ENCODE peak calls at places on chromosomes 4 and X, in six cellular contexts. One of them, this sample, is unnamed.

GRCh38 chrX:109732319-109732779 is 708 bp downstream of the ACSL4 start:
- DNase-seq in RWPE2: no peak
- DNase-seq in A549: peak; percentile 9
- DNase-seq in lower leg skin: no peak
- DNase-seq in left lung: no peak
- DNase-seq in AG09309: no peak
- DNase-seq in this sample: no peak

GRCh38 chr4:75995727-75996126 is 5.0 kb upstream of the SDAD1 start:
- DNase-seq in RWPE2: no peak
- DNase-seq in AG09309: peak; percentile 16
- DNase-seq in left lung: no peak
- DNase-seq in A549: no peak
- DNase-seq in lower leg skin: no peak
- DNase-seq in this sample: no peak

GRCh38 chr4:38160487-38161207 is 200.4 kb downstream of the PTTG2 start:
- DNase-seq in RWPE2: peak; percentile 71
- DNase-seq in left lung: no peak
- DNase-seq in A549: peak; percentile 60
- DNase-seq in lower leg skin: no peak
- DNase-seq in AG09309: peak; percentile 96
- DNase-seq in this sample: peak; percentile 83

GRCh38 chr4:22356996-22357596 is 158.8 kb downstream of the ADGRA3 start:
- DNase-seq in lower leg skin: no peak
- DNase-seq in A549: no peak
- DNase-seq in RWPE2: no peak
- DNase-seq in left lung: no peak
- DNase-seq in AG09309: peak; percentile 29
- DNase-seq in this sample: no peak

GRCh38 chrX:117645639-117646038 is 471.0 kb downstream of the KLHL13 start:
- DNase-seq in A549: no peak
- DNase-seq in AG09309: no peak
- DNase-seq in left lung: no peak
- DNase-seq in lower leg skin: no peak
- DNase-seq in RWPE2: no peak
- DNase-seq in this sample: no peak

GRCh38 chr4:94635172-94635571 is 122.6 kb upstream of the BMPR1B start:
- DNase-seq in left lung: no peak
- DNase-seq in lower leg skin: no peak
- DNase-seq in RWPE2: no peak
- DNase-seq in AG09309: no peak
- DNase-seq in A549: no peak
- DNase-seq in this sample: no peak

GRCh38 chrX:37961118-37961517 is 45.2 kb upstream of the SYTL5 start:
- DNase-seq in AG09309: no peak
- DNase-seq in lower leg skin: no peak
- DNase-seq in A549: no peak
- DNase-seq in RWPE2: no peak
- DNase-seq in left lung: no peak
- DNase-seq in this sample: no peak

GRCh38 chrX:130053236-130053635 is 57.1 kb downstream of the ELF4 start:
- DNase-seq in AG09309: no peak
- DNase-seq in A549: no peak
- DNase-seq in RWPE2: no peak
- DNase-seq in lower leg skin: no peak
- DNase-seq in left lung: no peak
- DNase-seq in this sample: no peak

GRCh38 chr4:174794706-174795105 is 34.3 kb downstream of the GLRA3 start:
- DNase-seq in AG09309: no peak
- DNase-seq in A549: no peak
- DNase-seq in lower leg skin: no peak
- DNase-seq in RWPE2: no peak
- DNase-seq in left lung: no peak
- DNase-seq in this sample: no peak

GRCh38 chrX:10447577-10448214 is 172.7 kb downstream of the MID1 start:
- DNase-seq in A549: no peak
- DNase-seq in AG09309: peak; percentile 17
- DNase-seq in left lung: no peak
- DNase-seq in lower leg skin: no peak
- DNase-seq in RWPE2: no peak
- DNase-seq in this sample: peak; percentile 52

GRCh38 chr4:184355111-184355604 is 119.2 kb downstream of the IRF2 start:
- DNase-seq in RWPE2: no peak
- DNase-seq in AG09309: no peak
- DNase-seq in lower leg skin: no peak
- DNase-seq in left lung: no peak
- DNase-seq in A549: no peak
- DNase-seq in this sample: peak; percentile 63

GRCh38 chr4:17613761-17614415 is 553 bp upstream of the MED28 start:
- DNase-seq in left lung: no peak
- DNase-seq in lower leg skin: peak; percentile 90
- DNase-seq in RWPE2: no peak
- DNase-seq in A549: no peak
- DNase-seq in AG09309: peak; percentile 38
- DNase-seq in this sample: peak; percentile 2

GRCh38 chrX:29434939-29435338 is 780.4 kb upstream of the MAGEB2 start:
- DNase-seq in lower leg skin: no peak
- DNase-seq in RWPE2: no peak
- DNase-seq in A549: no peak
- DNase-seq in left lung: no peak
- DNase-seq in AG09309: no peak
- DNase-seq in this sample: no peak

GRCh38 chrX:131938749-131939148 is 84.4 kb upstream of the STK26 start:
- DNase-seq in RWPE2: no peak
- DNase-seq in AG09309: no peak
- DNase-seq in A549: no peak
- DNase-seq in left lung: no peak
- DNase-seq in lower leg skin: no peak
- DNase-seq in this sample: no peak

GRCh38 chrX:95903490-95903889 is 781.2 kb upstream of the DIAPH2 start:
- DNase-seq in left lung: no peak
- DNase-seq in AG09309: no peak
- DNase-seq in lower leg skin: no peak
- DNase-seq in RWPE2: no peak
- DNase-seq in A549: no peak
- DNase-seq in this sample: no peak

GRCh38 chr4:14345356-14345775 is 656.9 kb upstream of the CPEB2 start:
- DNase-seq in lower leg skin: no peak
- DNase-seq in AG09309: peak; percentile 18
- DNase-seq in left lung: no peak
- DNase-seq in RWPE2: no peak
- DNase-seq in A549: no peak
- DNase-seq in this sample: peak; percentile 66

GRCh38 chr4:76272582-76272981 is 21.1 kb downstream of the FAM47E start:
- DNase-seq in A549: no peak
- DNase-seq in lower leg skin: no peak
- DNase-seq in left lung: no peak
- DNase-seq in RWPE2: no peak
- DNase-seq in AG09309: no peak
- DNase-seq in this sample: no peak

GRCh38 chr4:1726146-1726934 is 5.0 kb downstream of the TACC3 start:
- DNase-seq in RWPE2: peak; percentile 74
- DNase-seq in AG09309: no peak
- DNase-seq in lower leg skin: peak; percentile 97
- DNase-seq in left lung: peak; percentile 90
- DNase-seq in A549: peak; percentile 69
- DNase-seq in this sample: no peak

GRCh38 chrX:37349131-37350033 is at the start of gene PRRG1:
- DNase-seq in lower leg skin: peak; percentile 93
- DNase-seq in AG09309: peak; percentile 34
- DNase-seq in left lung: peak; percentile 83
- DNase-seq in RWPE2: peak; percentile 76
- DNase-seq in A549: peak; percentile 42
- DNase-seq in this sample: peak; percentile 38

GRCh38 chr4:89248879-89249281 is 58.7 kb downstream of the GPRIN3 start:
- DNase-seq in A549: no peak
- DNase-seq in lower leg skin: no peak
- DNase-seq in left lung: no peak
- DNase-seq in RWPE2: no peak
- DNase-seq in AG09309: no peak
- DNase-seq in this sample: no peak

GRCh38 chr4:103998752-103999151 is 279.0 kb upstream of the TACR3 start:
- DNase-seq in left lung: no peak
- DNase-seq in lower leg skin: no peak
- DNase-seq in AG09309: no peak
- DNase-seq in A549: no peak
- DNase-seq in RWPE2: no peak
- DNase-seq in this sample: no peak

GRCh38 chr4:2765832-2766526 is 9.8 kb upstream of the TNIP2 start:
- DNase-seq in lower leg skin: no peak
- DNase-seq in RWPE2: no peak
- DNase-seq in A549: no peak
- DNase-seq in AG09309: no peak
- DNase-seq in left lung: peak; percentile 26
- DNase-seq in this sample: no peak

DNA sequence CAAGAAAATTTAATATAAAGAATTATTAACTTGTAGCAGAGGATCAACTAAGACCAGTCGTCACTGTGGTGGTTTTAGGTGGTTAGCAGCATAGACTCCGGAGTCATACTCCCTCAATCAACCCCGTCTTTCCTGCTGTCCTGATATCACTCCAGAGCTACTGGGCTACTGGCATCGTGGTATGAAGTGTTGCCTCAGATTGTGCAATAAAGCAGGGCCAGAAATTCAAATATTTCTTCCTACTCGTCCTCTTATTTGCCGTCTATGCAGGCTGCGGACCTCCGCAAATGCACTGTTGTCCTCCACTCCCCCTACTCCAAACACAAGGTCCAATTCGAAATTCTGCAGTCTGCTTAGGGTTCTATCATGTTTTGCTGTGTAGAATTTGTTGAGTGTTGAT is 1.2 kb upstream of the MAGEA10 start:
- DNase-seq in RWPE2: no peak
- DNase-seq in lower leg skin: no peak
- DNase-seq in left lung: no peak
- DNase-seq in A549: no peak
- DNase-seq in AG09309: no peak
- DNase-seq in this sample: no peak
- H3K4me3 ChIP-seq in RWPE2: no peak overlapping the region
- H3K4me3 ChIP-seq in lower leg skin: no peak overlapping the region
- H3K4me3 ChIP-seq in left lung: no peak overlapping the region
- H3K4me3 ChIP-seq in A549: no peak overlapping the region
- H3K4me3 ChIP-seq in AG09309: no peak overlapping the region
- H3K4me3 ChIP-seq in this sample: no peak overlapping the region

GRCh38 chr4:165330666-165331065 is 3.2 kb downstream of the MSMO1 start:
- DNase-seq in lower leg skin: no peak
- DNase-seq in A549: no peak
- DNase-seq in AG09309: no peak
- DNase-seq in left lung: no peak
- DNase-seq in RWPE2: no peak
- DNase-seq in this sample: no peak
- H3K4me3 ChIP-seq in lower leg skin: no peak overlapping the region
- H3K4me3 ChIP-seq in A549: no peak overlapping the region
- H3K4me3 ChIP-seq in AG09309: no peak overlapping the region
- H3K4me3 ChIP-seq in left lung: no peak overlapping the region
- H3K4me3 ChIP-seq in RWPE2: peak overlapping the region; percentile 61
- H3K4me3 ChIP-seq in this sample: peak overlapping the region; percentile 96

DNA sequence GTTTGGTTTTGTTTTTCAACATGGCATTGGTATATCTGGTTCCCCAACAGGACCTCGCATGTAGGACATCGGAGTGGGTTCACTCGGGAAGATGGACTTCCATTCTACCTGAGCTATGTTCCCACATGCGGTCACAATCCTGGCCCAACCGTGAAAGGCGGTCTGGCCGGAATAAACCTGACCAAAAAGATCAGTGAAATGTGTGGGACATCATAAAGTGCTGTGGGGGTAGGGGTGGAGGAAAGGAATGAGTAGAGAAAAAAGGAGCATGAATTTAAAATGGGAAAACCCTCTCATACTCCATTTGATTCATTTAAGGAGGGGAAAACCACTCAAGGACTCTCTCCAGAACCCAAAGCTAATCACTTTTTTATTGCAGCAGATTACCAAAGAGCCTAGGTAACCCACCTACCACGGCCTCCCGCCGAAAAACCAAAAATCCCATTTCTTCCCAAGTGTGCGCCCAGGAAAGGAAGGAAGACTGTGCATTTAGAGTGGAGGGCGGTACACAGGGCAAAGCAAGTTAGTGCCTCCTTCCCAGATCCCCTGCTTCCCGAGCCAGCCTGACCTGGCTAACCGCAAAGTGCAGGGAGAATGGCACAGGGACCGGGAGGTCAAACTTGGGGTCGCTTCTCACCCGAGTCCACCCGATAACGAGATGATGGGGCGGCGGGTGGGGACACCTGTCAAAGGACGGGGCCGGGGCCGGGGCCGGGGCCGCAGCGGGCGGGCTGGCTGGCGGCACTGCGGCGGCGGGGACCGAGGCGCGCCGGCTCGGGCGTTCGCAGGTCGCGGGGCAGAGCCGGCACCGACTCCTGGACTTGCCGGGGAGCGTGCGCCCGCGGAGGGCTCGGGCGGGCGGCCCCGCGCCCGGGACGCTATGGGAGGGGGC is 689 bp downstream of the TMEM150C start:
- DNase-seq in AG09309: no peak
- DNase-seq in lower leg skin: no peak
- DNase-seq in RWPE2: no peak
- DNase-seq in left lung: no peak
- DNase-seq in A549: no peak
- DNase-seq in this sample: no peak
- H3K4me3 ChIP-seq in AG09309: peak overlapping the region; percentile 26
- H3K4me3 ChIP-seq in lower leg skin: peak overlapping the region; percentile 10
- H3K4me3 ChIP-seq in RWPE2: peak overlapping the region; percentile 46
- H3K4me3 ChIP-seq in left lung: no peak overlapping the region
- H3K4me3 ChIP-seq in A549: peak overlapping the region; percentile 94
- H3K4me3 ChIP-seq in this sample: peak overlapping the region; percentile 45

GRCh38 chr4:168325591-168325990 is 7.0 kb upstream of the DDX60 start:
- DNase-seq in AG09309: no peak
- DNase-seq in RWPE2: no peak
- DNase-seq in lower leg skin: no peak
- DNase-seq in left lung: no peak
- DNase-seq in A549: no peak
- DNase-seq in this sample: no peak
- H3K4me3 ChIP-seq in AG09309: no peak overlapping the region
- H3K4me3 ChIP-seq in RWPE2: no peak overlapping the region
- H3K4me3 ChIP-seq in lower leg skin: no peak overlapping the region
- H3K4me3 ChIP-seq in left lung: no peak overlapping the region
- H3K4me3 ChIP-seq in A549: no peak overlapping the region
- H3K4me3 ChIP-seq in this sample: no peak overlapping the region

GRCh38 chr4:8891255-8891645 is 19.6 kb upstream of the HMX1 start:
- DNase-seq in lower leg skin: no peak
- DNase-seq in left lung: no peak
- DNase-seq in AG09309: no peak
- DNase-seq in RWPE2: no peak
- DNase-seq in A549: no peak
- DNase-seq in this sample: no peak
- H3K4me3 ChIP-seq in lower leg skin: no peak overlapping the region
- H3K4me3 ChIP-seq in left lung: no peak overlapping the region
- H3K4me3 ChIP-seq in AG09309: no peak overlapping the region
- H3K4me3 ChIP-seq in RWPE2: no peak overlapping the region
- H3K4me3 ChIP-seq in A549: no peak overlapping the region
- H3K4me3 ChIP-seq in this sample: no peak overlapping the region

GRCh38 chr4:91596683-91597082 is 707.1 kb upstream of the GRID2 start:
- DNase-seq in A549: no peak
- DNase-seq in lower leg skin: no peak
- DNase-seq in RWPE2: no peak
- DNase-seq in AG09309: no peak
- DNase-seq in left lung: no peak
- DNase-seq in this sample: no peak

GRCh38 chr4:91598696-91599095 is 705.1 kb upstream of the GRID2 start:
- DNase-seq in AG09309: no peak
- DNase-seq in left lung: no peak
- DNase-seq in lower leg skin: no peak
- DNase-seq in RWPE2: no peak
- DNase-seq in A549: no peak
- DNase-seq in this sample: no peak

GRCh38 chr4:91600301-91600700 is 703.5 kb upstream of the GRID2 start:
- DNase-seq in left lung: no peak
- DNase-seq in A549: no peak
- DNase-seq in RWPE2: no peak
- DNase-seq in AG09309: no peak
- DNase-seq in lower leg skin: no peak
- DNase-seq in this sample: no peak
- H3K4me3 ChIP-seq in left lung: no peak overlapping the region
- H3K4me3 ChIP-seq in A549: no peak overlapping the region
- H3K4me3 ChIP-seq in RWPE2: no peak overlapping the region
- H3K4me3 ChIP-seq in AG09309: no peak overlapping the region
- H3K4me3 ChIP-seq in lower leg skin: no peak overlapping the region
- H3K4me3 ChIP-seq in this sample: no peak overlapping the region